ENCODE peak calls at places on chromosomes 3 and 15, in seven cellular contexts. S, F, R, L, J, O and M are unnamed samples.
A peak's percentile ranks its signal among the peaks of the same experiment; 100 is the strongest.

GRCh38 chr3:19541284-19541683 is 392.7 kb downstream of the EFHB start:
- DNase-seq in S (no peak), F (no peak), R (no peak), L (no peak), J (no peak), O (no peak), M (no peak)

GRCh38 chr15:45612790-45613415 is 21.9 kb upstream of the SQOR start:
- DNase-seq in S (no peak), F (no peak), R (no peak), L (no peak), J (no peak), O (peak; percentile 43), M (peak; percentile 80)

GRCh38 chr3:11235385-11235784 is 36.8 kb upstream of the ATG7 start:
- DNase-seq in S (no peak), F (no peak), R (no peak), L (no peak), J (no peak), O (no peak), M (no peak)

GRCh38 chr15:83322061-83322460 is 37.6 kb upstream of the BNC1 start:
- DNase-seq in S (no peak), F (no peak), R (peak; percentile 41), L (no peak), J (no peak), O (peak; percentile 28), M (no peak)

GRCh38 chr3:9105421-9105820 is 142.1 kb upstream of the RAD18 start:
- DNase-seq in S (no peak), F (peak; percentile 34), R (peak; percentile 83), L (no peak), J (no peak), O (peak; percentile 20), M (no peak)

GRCh38 chr3:15800780-15801179 is 3.0 kb upstream of the ANKRD28 start:
- DNase-seq in S (no peak), F (no peak), R (no peak), L (no peak), J (no peak), O (peak; percentile 32), M (no peak)

GRCh38 chr15:40217166-40217785 is 21.6 kb upstream of the PAK6 start:
- DNase-seq in S (peak; percentile 68), F (peak; percentile 82), R (peak; percentile 84), L (peak; percentile 69), J (peak; percentile 46), O (peak; percentile 52), M (peak; percentile 73)

GRCh38 chr3:195774917-195775316 is 36.8 kb downstream of the MUC4 start:
- DNase-seq in S (peak; percentile 27), F (peak; percentile 64), R (peak; percentile 63), L (peak; percentile 16), J (peak; percentile 53), O (no peak), M (peak; percentile 19)

GRCh38 chr3:73422556-73422955 is 202.2 kb downstream of the PDZRN3 start:
- DNase-seq in S (no peak), F (no peak), R (no peak), L (no peak), J (no peak), O (no peak), M (no peak)

GRCh38 chr15:99536422-99537033 is 29.3 kb upstream of the MEF2A start:
- DNase-seq in S (peak; percentile 76), F (no peak), R (no peak), L (no peak), J (no peak), O (peak; percentile 85), M (peak; percentile 84)

GRCh38 chr3:106348142-106348690 is 479.4 kb upstream of the CBLB start:
- DNase-seq in S (no peak), F (no peak), R (no peak), L (no peak), J (no peak), O (no peak), M (no peak)

GRCh38 chr15:44099671-44100070 is 95.4 kb downstream of the FRMD5 start:
- DNase-seq in S (no peak), F (no peak), R (no peak), L (no peak), J (no peak), O (peak; percentile 69), M (no peak)

GRCh38 chr3:115986555-115987207 is 363.4 kb downstream of the GAP43 start:
- DNase-seq in S (peak; percentile 62), F (peak; percentile 47), R (peak; percentile 88), L (peak; percentile 46), J (no peak), O (peak; percentile 48), M (no peak)

GRCh38 chr3:174620138-174620537 is 239.0 kb upstream of the NAALADL2 start:
- DNase-seq in S (peak; percentile 15), F (no peak), R (no peak), L (no peak), J (no peak), O (peak; percentile 15), M (peak; percentile 6)

GRCh38 chr3:114408763-114409162 is 114.9 kb downstream of the TIGIT start:
- DNase-seq in S (no peak), F (peak; percentile 52), R (peak; percentile 39), L (no peak), J (no peak), O (peak; percentile 42), M (no peak)

GRCh38 chr15:80382285-80382684 is 21.9 kb upstream of the ARNT2 start:
- DNase-seq in S (no peak), F (no peak), R (no peak), L (no peak), J (no peak), O (no peak), M (no peak)

GRCh38 chr3:150179330-150179729 is 208.6 kb upstream of the PFN2 start:
- DNase-seq in S (no peak), F (no peak), R (no peak), L (no peak), J (no peak), O (no peak), M (no peak)

GRCh38 chr15:49045691-49046112 is 544 bp downstream of the SECISBP2L start:
- DNase-seq in S (no peak), F (peak; percentile 68), R (peak; percentile 89), L (peak; percentile 28), J (peak; percentile 15), O (peak; percentile 61), M (peak; percentile 58)

GRCh38 chr3:50260027-50260941 is 8.7 kb upstream of the SEMA3B start:
- DNase-seq in S (no peak), F (peak; percentile 99), R (peak; percentile 96), L (peak; percentile 91), J (peak; percentile 83), O (peak; percentile 84), M (peak; percentile 93)

GRCh38 chr3:65844370-65844769 is 194.3 kb downstream of the MAGI1 start:
- DNase-seq in S (no peak), F (no peak), R (no peak), L (no peak), J (no peak), O (no peak), M (no peak)
- H3K4me1 ChIP-seq in S (no peaks in the 10 kb centered on the region), F (no peaks in the 10 kb centered on the region), R (peaks cover 2% of the 10 kb centered on the region), L (no peaks in the 10 kb centered on the region), J (no peaks in the 10 kb centered on the region), O (no peaks in the 10 kb centered on the region), M (peaks cover 3% of the 10 kb centered on the region)

GRCh38 chr15:66950114-66950513 is 115.3 kb upstream of the SMAD3 start:
- DNase-seq in S (no peak), F (no peak), R (no peak), L (no peak), J (no peak), O (no peak), M (no peak)
- H3K79me2 ChIP-seq in S (no peaks in the 10 kb centered on the region), F (no peaks in the 10 kb centered on the region), R (no peaks in the 10 kb centered on the region), L (no peaks in the 10 kb centered on the region), J (no peaks in the 10 kb centered on the region), O (no peaks in the 10 kb centered on the region), M (no peaks in the 10 kb centered on the region)

GRCh38 chr3:129602309-129602708 is 4.2 kb downstream of the PLXND1 start:
- DNase-seq in S (no peak), F (peak; percentile 44), R (peak; percentile 75), L (no peak), J (no peak), O (no peak), M (no peak)
- H3K4me1 ChIP-seq in S (peaks cover 15% of the 10 kb centered on the region), F (peaks cover 36% of the 10 kb centered on the region), R (peaks cover 40% of the 10 kb centered on the region), L (peaks cover 74% of the 10 kb centered on the region), J (peaks cover 86% of the 10 kb centered on the region), O (peaks cover 45% of the 10 kb centered on the region), M (peaks cover 56% of the 10 kb centered on the region)

GRCh38 chr15:75544273-75544862 is 34.7 kb downstream of the PTPN9 start:
- DNase-seq in S (no peak), F (no peak), R (no peak), L (no peak), J (no peak), O (no peak), M (no peak)
- H3K79me2 ChIP-seq in S (peaks cover 28% of the 10 kb centered on the region), F (peaks cover 39% of the 10 kb centered on the region), R (peaks cover 43% of the 10 kb centered on the region), L (peaks cover 7% of the 10 kb centered on the region), J (peaks cover 52% of the 10 kb centered on the region), O (peaks cover 17% of the 10 kb centered on the region), M (peaks cover 32% of the 10 kb centered on the region)

DNA sequence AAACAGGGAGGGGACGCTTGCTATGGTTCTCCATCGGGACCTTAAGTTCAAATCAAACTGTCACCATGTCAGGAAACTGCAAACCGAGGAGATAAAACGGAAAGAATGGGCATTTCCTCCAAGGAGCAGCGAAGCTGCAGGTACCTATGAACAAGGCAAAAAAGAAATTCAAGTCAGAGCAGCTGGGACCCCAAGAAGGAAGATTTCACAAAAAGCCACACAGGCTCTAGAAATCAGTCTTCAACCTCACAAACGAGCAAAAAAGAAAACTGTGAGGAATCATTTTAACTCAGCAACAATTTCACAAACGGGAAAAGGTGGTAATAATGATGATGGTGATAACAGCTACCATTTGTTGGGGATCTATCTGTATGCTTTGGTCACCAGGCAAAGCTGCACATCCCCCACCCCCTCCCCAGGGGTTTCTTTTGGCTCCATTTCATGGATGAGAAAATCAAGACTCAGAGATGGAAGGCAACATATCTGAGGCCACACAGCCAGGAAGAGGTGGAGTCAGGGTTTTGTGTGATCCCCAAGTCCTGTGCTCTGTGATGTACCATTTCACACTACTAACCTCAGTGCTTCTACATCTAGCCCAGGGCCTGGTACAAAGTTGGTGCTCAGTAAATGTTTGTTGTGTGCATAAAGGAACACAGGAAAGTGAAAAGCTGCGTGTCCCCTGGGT is 109.9 kb downstream of the IQSEC1 start:
- DNase-seq in S (no peak), F (no peak), R (no peak), L (no peak), J (no peak), O (no peak), M (no peak)
- H3K4me1 ChIP-seq in S (peaks cover 8% of the 10 kb centered on the region), F (peaks cover 31% of the 10 kb centered on the region), R (peaks cover 15% of the 10 kb centered on the region), L (peaks cover 68% of the 10 kb centered on the region), J (peaks cover 28% of the 10 kb centered on the region), O (peaks cover 16% of the 10 kb centered on the region), M (peaks cover 41% of the 10 kb centered on the region)

DNA sequence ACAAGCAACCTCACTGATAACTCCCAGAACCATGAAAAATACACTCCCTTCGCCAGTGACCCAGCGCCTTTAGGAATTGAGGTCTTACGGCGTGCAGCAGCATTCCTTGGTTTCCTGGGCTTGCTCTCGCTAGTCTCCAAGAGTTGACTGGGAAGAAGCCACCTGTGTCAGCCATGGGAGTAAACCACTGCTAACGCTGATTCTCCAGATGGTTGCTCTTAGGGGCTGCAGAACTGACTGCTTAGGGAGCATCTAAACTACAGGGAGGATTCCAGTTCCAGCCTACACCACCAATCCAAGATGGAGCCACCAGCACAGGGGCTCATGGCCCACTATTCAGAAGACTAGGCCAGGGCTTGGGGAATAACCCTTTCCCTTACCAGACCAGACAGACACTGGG is 2.4 kb downstream of the RBPMS2 start:
- DNase-seq in S (no peak), F (no peak), R (peak; percentile 38), L (no peak), J (no peak), O (no peak), M (no peak)
- H3K79me2 ChIP-seq in S (no peaks in the 10 kb centered on the region), F (peaks cover 41% of the 10 kb centered on the region), R (peaks cover 76% of the 10 kb centered on the region), L (no peaks in the 10 kb centered on the region), J (no peaks in the 10 kb centered on the region), O (no peaks in the 10 kb centered on the region), M (no peaks in the 10 kb centered on the region)